ENCODE peak calls at places on chromosomes 7 and 10, in five cellular contexts. O is transverse colon, C is A549, H is ovary, U is stomach. Z is an unnamed sample.

GRCh38 chr10:54758791-54759190 is 42.2 kb downstream of the PCDH15 start:
- DNase-seq in U (no peak), H (no peak), C (no peak), O (no peak), Z (no peak)

GRCh38 chr10:125032474-125032873 is 90.6 kb downstream of the ZRANB1 start:
- DNase-seq in H (no peak), U (no peak), C (no peak), O (no peak), Z (no peak)

GRCh38 chr7:64951250-64951848 is 39.5 kb downstream of the ZNF117 start:
- DNase-seq in C (peak), H (no peak), O (no peak), U (no peak), Z (no peak)

GRCh38 chr7:137983308-137984008 is 18.4 kb downstream of the CREB3L2 start:
- DNase-seq in O (no peak), H (no peak), C (no peak), U (no peak), Z (no peak)

GRCh38 chr7:66150471-66150870 is 35.8 kb downstream of the CRCP start:
- DNase-seq in O (peak), U (no peak), C (no peak), H (peak), Z (no peak)

GRCh38 chr7:43302773-43303172 is 190.3 kb downstream of the HECW1 start:
- DNase-seq in U (no peak), O (no peak), C (no peak), H (no peak), Z (no peak)

GRCh38 chr7:91264924-91265681 is 870 bp downstream of the FZD1 start:
- DNase-seq in U (peak), O (peak), C (no peak), H (peak), Z (peak)

GRCh38 chr7:4079366-4079765 is 602.7 kb upstream of the FOXK1 start:
- DNase-seq in U (peak), C (no peak), H (no peak), O (no peak), Z (no peak)

GRCh38 chr7:70752794-70753241 is 379.1 kb upstream of the GALNT17 start:
- DNase-seq in U (no peak), H (no peak), O (no peak), C (no peak), Z (no peak)

GRCh38 chr10:45649296-45649695 is 23.3 kb downstream of the ZFAND4 start:
- DNase-seq in U (no peak), H (no peak), C (no peak), O (no peak), Z (no peak)

GRCh38 chr10:58998924-58999713 is 177.3 kb upstream of the PHYHIPL start:
- DNase-seq in H (peak), U (peak), O (no peak), C (no peak), Z (peak)

GRCh38 chr7:6250364-6250833 is 22.0 kb downstream of the CYTH3 start:
- DNase-seq in H (no peak), O (no peak), C (no peak), U (no peak), Z (no peak)

GRCh38 chr7:142866361-142867096 is 11.7 kb downstream of the EPHB6 start:
- DNase-seq in U (peak), C (peak), H (no peak), O (peak), Z (no peak)

GRCh38 chr10:100346351-100346764 is 675 bp upstream of the SCD start:
- DNase-seq in C (peak), U (peak), H (peak), O (peak), Z (peak)

GRCh38 chr10:46557319-46558140 is 1.1 kb upstream of the GPRIN2 start:
- DNase-seq in U (peak), O (peak), H (peak), C (peak), Z (peak)

GRCh38 chr10:13767721-13768178 is 181.0 kb downstream of the PRPF18 start:
- DNase-seq in C (no peak), H (no peak), U (no peak), O (no peak), Z (no peak)

DNA sequence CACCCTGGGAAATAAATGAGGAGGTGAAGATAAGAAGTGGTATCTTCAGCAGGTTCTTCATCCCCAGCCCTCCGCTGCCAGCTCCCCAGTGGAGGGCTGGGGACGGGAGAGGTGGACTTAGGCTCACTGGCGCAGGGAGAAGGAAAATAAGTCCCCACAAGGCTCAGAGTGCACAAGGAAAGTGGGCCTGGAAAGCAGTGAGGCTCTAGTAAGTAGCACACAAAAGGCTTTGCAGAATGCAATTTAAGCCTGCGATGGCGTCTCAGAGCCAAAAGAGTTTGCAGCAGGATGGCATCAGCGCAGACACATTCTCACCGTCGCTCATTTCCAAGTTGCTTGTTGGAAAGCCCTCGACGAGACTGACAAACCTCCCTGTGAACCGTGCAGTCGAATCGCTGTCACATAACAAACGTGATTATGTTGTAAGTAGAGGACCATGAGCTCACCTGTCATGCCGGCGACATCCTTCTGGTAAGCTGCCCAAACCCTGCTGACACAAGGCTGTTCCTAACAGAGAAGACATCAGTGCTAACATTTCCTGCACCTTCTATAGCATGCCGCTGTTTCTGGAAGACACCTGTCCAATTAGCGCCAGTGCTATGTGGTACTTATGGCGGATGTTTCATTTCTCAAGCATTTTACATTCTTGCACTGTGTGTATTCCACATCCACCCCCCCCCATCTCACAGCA is 98.3 kb upstream of the NPVF start:
- DNase-seq in O (no peak), C (no peak), H (no peak), U (no peak), Z (no peak)
- TF ChIP-seq EP300 in O (no peak), C (no peak), H (no peak), U (no peak), Z (no peak)

GRCh38 chr7:1532456-1533254 is 2.2 kb downstream of the MAFK start:
- DNase-seq in C (peak), O (peak), H (peak), U (peak), Z (peak)
- TF ChIP-seq POLR2A in C (peak), O (peak), H (peak), U (peak), Z (no peak)

DNA sequence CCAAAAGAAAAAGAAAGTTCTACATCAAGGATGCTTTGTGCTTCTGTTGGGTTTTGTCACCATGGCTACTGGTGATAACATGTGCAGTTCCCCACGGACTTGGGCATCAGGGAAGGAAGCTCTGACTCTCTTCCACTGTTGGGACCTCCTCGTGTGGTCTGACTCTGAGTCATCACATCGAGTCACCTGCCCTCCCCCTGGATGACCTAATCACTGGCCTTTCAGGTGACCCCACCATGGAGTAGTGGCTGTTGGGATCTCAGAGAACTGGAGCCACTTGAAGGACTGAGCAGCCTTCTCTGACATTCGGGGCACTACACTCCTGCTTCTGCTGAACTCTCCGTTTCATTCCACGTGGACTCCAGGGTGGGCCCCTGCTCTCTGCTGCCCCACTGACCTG is 60.8 kb upstream of the DOCK1 start:
- DNase-seq in H (no peak), U (no peak), C (peak), O (no peak), Z (no peak)
- TF ChIP-seq EP300 in H (no peak), U (no peak), C (no peak), O (no peak), Z (no peak)

DNA sequence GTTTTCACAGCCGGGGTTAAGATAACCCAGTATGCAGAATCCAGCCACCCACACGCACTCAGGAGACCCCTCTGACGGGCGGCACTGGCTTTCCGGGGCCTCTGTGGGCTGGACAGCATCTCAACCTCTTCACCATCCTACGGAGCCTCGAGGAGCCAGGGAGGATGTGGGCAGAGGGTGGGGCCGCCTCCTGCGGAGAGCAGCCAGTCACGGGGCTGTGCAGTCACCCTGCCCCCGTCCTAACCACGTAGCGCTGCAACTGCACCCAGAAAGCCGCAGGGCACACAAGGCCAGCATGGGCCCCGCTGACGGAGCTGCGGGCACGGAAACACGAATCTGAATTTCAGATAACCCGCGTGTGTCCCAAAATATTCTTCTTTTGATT is 270.3 kb downstream of the ELFN1 start:
- DNase-seq in U (peak), O (peak), C (no peak), H (no peak), Z (peak)
- TF ChIP-seq POLR2A in U (no peak), O (peak), C (no peak), H (no peak), Z (no peak)

DNA sequence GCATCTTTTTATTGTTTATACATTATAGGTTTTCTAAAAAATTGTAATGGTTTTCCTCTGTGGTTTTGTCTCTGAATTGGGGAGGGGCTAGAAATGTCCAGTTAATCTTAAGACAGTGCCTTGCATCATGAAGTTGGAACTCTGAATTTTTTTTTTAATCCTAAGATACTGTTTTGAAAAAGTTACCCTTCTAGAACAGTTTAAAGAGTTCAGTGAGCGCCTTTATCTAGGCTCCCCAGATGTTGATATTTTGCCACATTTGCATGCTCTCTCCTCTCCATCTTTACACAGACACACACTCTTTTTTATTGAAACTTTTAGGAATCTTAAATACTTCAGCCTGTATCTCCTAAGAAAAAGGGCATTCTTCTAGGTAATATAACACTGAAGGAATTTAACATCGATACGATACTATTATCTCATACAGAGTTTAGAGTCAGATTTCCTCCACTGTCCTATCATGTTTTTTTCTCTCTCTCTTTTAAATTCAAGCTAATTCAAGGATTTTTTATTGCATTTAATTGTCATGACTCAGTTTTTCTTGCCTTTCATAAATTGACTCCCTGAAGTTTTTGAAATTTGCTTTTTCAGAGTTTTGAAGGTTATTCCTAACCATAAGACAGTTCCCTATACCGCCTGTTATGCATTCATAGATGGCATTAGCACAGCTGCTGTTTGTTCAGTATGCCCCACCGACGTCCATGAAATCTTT is 31.5 kb downstream of the PRKAR2B start:
- DNase-seq in H (no peak), O (no peak), C (no peak), U (no peak), Z (no peak)
- TF ChIP-seq EP300 in H (no peak), O (no peak), C (no peak), U (no peak), Z (no peak)

GRCh38 chr10:69060127-69060798 is 27.6 kb upstream of the SRGN start:
- DNase-seq in O (no peak), U (no peak), H (no peak), C (no peak), Z (no peak)

GRCh38 chr10:69064762-69065328 is 23.1 kb upstream of the SRGN start:
- DNase-seq in O (no peak), C (no peak), U (no peak), H (no peak), Z (no peak)

GRCh38 chr10:69057261-69057950 is 30.5 kb upstream of the SRGN start:
- DNase-seq in O (peak), H (no peak), C (no peak), U (peak), Z (peak)

GRCh38 chr10:69057951-69058297 is 30.0 kb upstream of the SRGN start:
- DNase-seq in O (no peak), U (no peak), H (no peak), C (no peak), Z (no peak)

DNA sequence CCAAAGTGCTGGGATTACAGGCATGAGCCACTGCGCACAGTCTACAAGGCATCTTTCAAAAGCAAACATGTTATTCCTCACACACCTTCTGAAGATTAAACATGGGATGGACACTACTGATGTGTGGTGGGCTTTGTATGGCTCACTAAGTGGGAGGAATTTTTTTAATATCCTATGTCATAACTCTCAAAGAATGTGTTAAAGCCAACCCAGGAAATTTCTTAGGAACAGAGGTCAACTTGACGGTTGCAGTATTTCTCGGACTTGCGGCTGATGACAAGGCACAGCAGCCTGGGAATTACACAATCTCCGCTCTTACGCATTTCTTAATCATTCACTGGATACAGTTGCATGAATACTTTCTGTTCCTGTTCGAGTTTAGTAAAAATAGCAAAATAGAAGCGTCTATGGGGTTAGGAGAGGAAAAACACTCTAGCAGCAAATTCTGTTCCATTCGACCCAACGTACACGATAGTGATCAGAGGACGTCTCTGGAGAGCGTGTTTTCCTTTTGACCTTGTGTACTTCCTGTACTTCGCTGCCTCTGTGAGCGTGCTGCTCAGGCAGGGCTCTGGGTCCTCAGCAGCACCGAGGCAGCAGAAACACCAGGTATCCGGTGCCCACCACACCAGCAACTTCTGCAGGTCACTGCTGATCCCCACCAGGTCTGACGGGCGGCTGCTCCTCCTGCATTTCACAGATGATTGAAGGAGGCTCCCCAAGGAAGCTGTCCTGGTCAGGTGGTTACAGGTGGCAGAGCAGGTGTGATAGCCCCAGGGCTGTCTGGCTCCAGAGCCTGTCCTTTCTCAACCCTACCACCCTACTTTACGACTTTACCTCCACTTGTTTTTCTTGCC is 26.4 kb upstream of the SRGN start:
- DNase-seq in H (peak), U (peak), O (peak), C (peak), Z (no peak)
- TF ChIP-seq POLR2A in H (peak), U (no peak), O (peak), C (no peak), Z (no peak)

GRCh38 chr10:79434816-79435215 is 10.6 kb downstream of the ZCCHC24 start:
- DNase-seq in U (no peak), H (peak), O (no peak), C (no peak), Z (no peak)
- TF ChIP-seq EP300 in U (no peak), H (no peak), O (no peak), C (no peak), Z (no peak)

GRCh38 chr7:92836489-92837213 is at the start of gene CDK6:
- DNase-seq in O (peak), H (peak), U (peak), C (peak), Z (peak)

GRCh38 chr7:92835851-92836488 is 403 bp downstream of the CDK6 start:
- DNase-seq in O (peak), H (no peak), C (peak), U (peak), Z (no peak)

GRCh38 chr7:92834661-92835139 is 1.7 kb downstream of the CDK6 start:
- DNase-seq in U (peak), C (peak), O (peak), H (peak), Z (peak)

GRCh38 chr7:92833766-92834605 is 2.4 kb downstream of the CDK6 start:
- DNase-seq in C (peak), O (peak), H (peak), U (peak), Z (peak)

DNA sequence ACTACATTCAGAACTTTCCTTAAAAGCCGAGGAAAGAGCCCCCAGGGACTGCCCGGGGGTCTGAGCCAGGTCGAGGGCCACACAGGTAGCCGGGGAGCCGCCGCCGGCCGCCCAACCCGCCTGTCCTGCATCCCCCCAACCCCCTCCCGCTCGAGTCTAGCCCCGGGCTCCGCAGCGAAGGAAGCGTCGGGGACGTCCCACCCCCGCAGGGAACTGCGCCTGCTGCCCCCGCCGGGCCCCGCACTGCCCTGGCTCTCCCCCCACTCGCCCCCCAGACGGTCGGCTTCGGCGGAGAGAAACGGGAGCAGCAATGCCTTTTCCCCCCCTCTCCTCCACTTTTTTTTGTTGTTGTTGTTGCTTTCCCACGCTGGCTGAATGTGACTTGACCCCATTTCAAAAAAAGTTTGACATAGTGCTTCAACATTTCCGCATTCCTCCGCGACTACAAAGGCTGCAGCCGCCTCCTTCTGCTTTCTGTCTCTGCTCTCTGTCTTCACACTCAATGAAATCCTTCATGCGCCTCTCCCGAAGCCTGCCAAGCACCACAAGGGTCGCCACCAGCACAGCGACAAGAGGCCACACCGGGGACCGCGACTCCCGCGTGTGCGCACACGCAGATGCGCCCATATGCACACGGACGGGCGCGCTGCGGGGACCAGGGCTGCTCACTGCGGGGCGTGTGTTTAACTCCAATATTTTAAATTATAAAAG is 1.1 kb downstream of the CDK6 start:
- DNase-seq in O (peak), U (peak), H (peak), C (peak), Z (peak)
- TF ChIP-seq POLR2A in O (no peak), U (no peak), H (no peak), C (no peak), Z (no peak)

GRCh38 chr7:134453526-134453925 is 5.4 kb downstream of the AKR1B1 start:
- DNase-seq in H (no peak), O (no peak), C (no peak), U (no peak), Z (no peak)

GRCh38 chr7:134454277-134454676 is 4.6 kb downstream of the AKR1B1 start:
- DNase-seq in U (no peak), H (no peak), C (no peak), O (no peak), Z (no peak)

GRCh38 chr7:134451656-134452055 is 7.2 kb downstream of the AKR1B1 start:
- DNase-seq in H (no peak), U (no peak), C (no peak), O (no peak), Z (no peak)

GRCh38 chr7:134452419-134452827 is 6.5 kb downstream of the AKR1B1 start:
- DNase-seq in O (no peak), H (no peak), U (no peak), C (no peak), Z (no peak)

GRCh38 chr7:134452991-134453473 is 5.9 kb downstream of the AKR1B1 start:
- DNase-seq in O (no peak), H (no peak), U (no peak), C (no peak), Z (no peak)
- TF ChIP-seq EP300 in O (no peak), H (no peak), U (no peak), C (no peak), Z (no peak)

GRCh38 chr10:3906511-3907111 is 121.6 kb upstream of the KLF6 start:
- DNase-seq in C (no peak), H (peak), O (peak), U (no peak), Z (no peak)

GRCh38 chr10:3908183-3908582 is 123.2 kb upstream of the KLF6 start:
- DNase-seq in H (no peak), O (no peak), C (no peak), U (no peak), Z (no peak)

GRCh38 chr10:3904419-3904975 is 119.5 kb upstream of the KLF6 start:
- DNase-seq in C (no peak), H (no peak), O (no peak), U (no peak), Z (no peak)

GRCh38 chr10:3909339-3909738 is 124.3 kb upstream of the KLF6 start:
- DNase-seq in C (no peak), U (no peak), H (no peak), O (no peak), Z (no peak)

DNA sequence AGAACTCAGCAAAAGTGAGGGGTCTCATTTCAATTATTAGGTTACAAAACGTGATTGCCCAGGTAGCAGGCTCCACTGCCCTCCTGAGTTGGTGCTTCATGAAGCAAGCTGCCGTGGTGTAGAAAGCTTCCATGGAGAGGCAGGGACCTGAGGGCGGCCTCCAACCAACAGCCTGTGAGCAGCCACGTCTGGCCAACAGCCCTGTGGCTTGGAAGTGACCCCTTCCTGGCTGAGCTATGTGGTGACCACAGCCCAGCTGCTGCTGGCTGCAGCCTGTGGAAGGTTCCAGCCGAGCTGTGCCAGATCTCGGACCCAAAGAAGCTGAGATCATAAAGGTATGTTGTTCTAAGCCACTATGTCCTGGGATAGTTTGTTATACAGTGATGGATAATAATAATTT is 122.5 kb upstream of the KLF6 start:
- DNase-seq in U (no peak), C (no peak), H (no peak), O (no peak), Z (no peak)
- TF ChIP-seq POLR2A in U (no peak), C (no peak), H (no peak), O (no peak), Z (no peak)

Z was measured in upper lobe of left lung.